ENCODE peak calls at places on chromosomes 11 and 22, in ten cellular contexts. Q, Z, X, R, U, D, O, M, E and I are unnamed samples.

GRCh38 chr11:6319879-6320410 is 356 bp downstream of the CAVIN3 start:
- DNase-seq in Q (peak), M (peak), D (peak), O (peak), Z (peak), E (peak), R (peak), U (no peak), X (peak), I (peak)

GRCh38 chr11:100964400-100964799 is 165.2 kb downstream of the PGR start:
- DNase-seq in M (no peak), Q (no peak), U (no peak), O (no peak), R (peak), E (no peak), Z (no peak), X (no peak), D (no peak), I (no peak)

GRCh38 chr11:130673698-130674097 is 225.3 kb downstream of the ADAMTS15 start:
- DNase-seq in O (no peak), Z (no peak), X (no peak), Q (no peak), M (no peak), D (no peak), U (no peak), E (no peak), R (no peak), I (no peak)

GRCh38 chr22:45208993-45209838 is 31.5 kb downstream of the KIAA0930 start:
- DNase-seq in U (no peak), R (peak), E (peak), X (no peak), M (peak), Q (peak), Z (no peak), O (no peak), D (no peak), I (peak)

GRCh38 chr11:128472128-128473110 is 114.9 kb downstream of the ETS1 start:
- DNase-seq in R (peak), M (no peak), D (no peak), E (no peak), Q (no peak), O (no peak), Z (peak), X (peak), U (no peak), I (peak)

GRCh38 chr22:48594757-48595510 is 1232.7 kb downstream of the BRD1 start:
- DNase-seq in X (no peak), M (no peak), R (no peak), D (no peak), O (no peak), E (no peak), Z (no peak), U (no peak), Q (no peak), I (no peak)

GRCh38 chr11:65355013-65355775 is 643 bp downstream of the TIGD3 start:
- DNase-seq in Z (peak), E (peak), D (peak), U (no peak), Q (peak), X (no peak), M (no peak), O (no peak), R (no peak), I (peak)

GRCh38 chr11:118620529-118621070 is 13.2 kb downstream of the PHLDB1 start:
- DNase-seq in Z (no peak), X (no peak), M (no peak), Q (peak), D (peak), R (no peak), O (no peak), E (peak), U (no peak), I (no peak)

DNA sequence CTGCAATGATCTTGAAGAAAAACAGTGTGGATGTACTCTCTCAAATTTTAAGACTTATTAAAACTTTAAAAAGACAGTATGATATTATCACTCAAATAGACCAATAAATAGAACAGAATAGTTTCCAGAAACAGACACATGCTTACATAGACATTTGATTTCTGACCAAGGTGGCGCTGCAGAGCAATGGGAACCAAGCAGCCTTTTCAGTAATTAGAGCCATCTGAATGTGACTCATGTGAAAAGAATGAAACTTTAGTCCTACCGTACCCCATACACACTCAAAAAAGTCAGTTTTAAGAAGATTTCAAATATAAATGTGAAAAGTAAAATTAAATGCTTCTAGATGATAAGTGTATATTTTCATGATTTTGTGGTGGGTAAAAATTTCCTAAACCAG is 74.2 kb upstream of the MS4A8 start:
- DNase-seq in Z (no peak), O (peak), U (no peak), E (no peak), Q (peak), M (no peak), D (no peak), X (peak), R (peak), I (peak)
- TF ChIP-seq CTCF in Z (peak), O (no peak), U (no peak), E (no peak), Q (no peak), M (peak), D (no peak), X (peak), R (no peak), I (no peak)

GRCh38 chr11:41431784-41432183 is 27.7 kb downstream of the LRRC4C start:
- DNase-seq in D (no peak), O (no peak), R (no peak), Z (peak), X (no peak), E (no peak), M (peak), U (peak), Q (no peak), I (no peak)
- TF ChIP-seq CTCF in D (peak), O (no peak), R (no peak), Z (peak), X (no peak), E (no peak), M (peak), U (peak), Q (no peak), I (peak)

DNA sequence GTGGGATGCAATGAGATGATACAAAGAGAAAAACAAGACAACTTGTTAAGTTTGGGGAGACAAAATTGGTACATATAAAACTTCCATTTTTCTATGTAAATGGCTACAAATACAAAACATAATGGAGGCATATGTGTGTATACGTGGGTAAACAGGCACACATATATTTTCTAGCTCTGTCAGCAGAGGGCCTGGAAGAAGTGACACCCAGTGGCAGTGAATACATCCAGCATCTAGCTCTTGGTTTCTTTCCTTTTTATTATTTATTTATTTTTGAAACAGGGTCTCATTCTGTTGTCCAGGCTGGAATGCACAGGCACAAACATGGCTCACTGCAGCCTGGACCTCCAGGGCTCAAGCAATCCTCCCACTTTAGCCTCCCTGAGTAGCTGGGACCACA is 5.0 kb upstream of the RASL10A start:
- DNase-seq in Q (no peak), E (no peak), D (no peak), U (no peak), X (no peak), Z (no peak), O (no peak), M (no peak), R (no peak), I (no peak)
- TF ChIP-seq CTCF in Q (no peak), E (no peak), D (no peak), U (peak), X (peak), Z (no peak), O (no peak), M (no peak), R (peak), I (no peak)

GRCh38 chr11:28674432-28675076 is 566.4 kb downstream of the METTL15 start:
- DNase-seq in X (peak), Q (peak), O (no peak), Z (peak), E (no peak), R (peak), U (no peak), M (peak), D (no peak), I (peak)
- TF ChIP-seq CTCF in X (peak), Q (peak), O (no peak), Z (no peak), E (no peak), R (peak), U (peak), M (no peak), D (no peak), I (peak)

GRCh38 chr11:68504432-68505066 is 44.0 kb downstream of the PPP6R3 start:
- DNase-seq in X (no peak), R (no peak), U (no peak), M (no peak), D (no peak), Z (no peak), O (no peak), Q (no peak), E (no peak), I (no peak)

GRCh38 chr11:68505596-68505995 is 45.0 kb downstream of the PPP6R3 start:
- DNase-seq in E (no peak), R (no peak), D (no peak), U (no peak), M (no peak), Q (no peak), Z (no peak), O (no peak), X (no peak), I (no peak)

GRCh38 chr11:68508425-68508824 is 47.9 kb downstream of the PPP6R3 start:
- DNase-seq in O (no peak), X (peak), Z (no peak), R (no peak), E (no peak), U (no peak), M (no peak), Q (no peak), D (no peak), I (no peak)

GRCh38 chr11:68509105-68509504 is 48.6 kb downstream of the PPP6R3 start:
- DNase-seq in U (no peak), E (no peak), M (no peak), X (peak), O (no peak), D (no peak), R (no peak), Q (no peak), Z (no peak), I (no peak)

GRCh38 chr11:68506908-68507307 is 46.4 kb downstream of the PPP6R3 start:
- DNase-seq in Z (no peak), O (no peak), D (no peak), M (no peak), U (no peak), Q (no peak), X (no peak), R (no peak), E (no peak), I (no peak)
- TF ChIP-seq CTCF in Z (no peak), O (no peak), D (no peak), M (no peak), U (peak), Q (no peak), X (no peak), R (no peak), E (no peak), I (no peak)